ENCODE peak calls at places on chromosomes 12 and 14, in four cellular contexts. C, R, Y and U are unnamed samples.
A peak's percentile ranks its signal among the peaks of the same experiment; 100 is the strongest.

GRCh38 chr14:68297871-68298468 is 478.4 kb downstream of the RAD51B start:
- DNase-seq in R (peak; percentile 28), C (no peak), Y (no peak), U (peak; percentile 49)

GRCh38 chr12:46266869-46267617 is 1.8 kb downstream of the SLC38A1 start:
- DNase-seq in R (peak; percentile 63), C (peak; percentile 60), Y (no peak), U (peak; percentile 56)

GRCh38 chr12:26741828-26742227 is 91.2 kb downstream of the ITPR2 start:
- DNase-seq in C (no peak), Y (no peak), R (no peak), U (no peak)

GRCh38 chr14:96631030-96631429 is 128.8 kb downstream of the PAPOLA start:
- DNase-seq in R (no peak), C (no peak), Y (no peak), U (no peak)

GRCh38 chr12:95326855-95327254 is 109.2 kb downstream of the VEZT start:
- DNase-seq in C (no peak), R (no peak), Y (no peak), U (no peak)

GRCh38 chr12:96177013-96177412 is 17.2 kb upstream of the ELK3 start:
- DNase-seq in C (no peak), Y (no peak), R (no peak), U (no peak)

GRCh38 chr12:7498832-7499231 is 4.7 kb downstream of the CD163 start:
- DNase-seq in C (no peak), Y (no peak), R (no peak), U (no peak)

GRCh38 chr12:112130461-112130998 is 5.2 kb downstream of the TRAFD1 start:
- DNase-seq in C (no peak), Y (no peak), R (no peak), U (no peak)

GRCh38 chr12:96223411-96224218 is 29.4 kb downstream of the ELK3 start:
- DNase-seq in Y (no peak), C (no peak), R (no peak), U (no peak)

GRCh38 chr14:39469094-39469710 is 37.0 kb upstream of the FBXO33 start:
- DNase-seq in C (no peak), Y (no peak), R (peak; percentile 56), U (peak; percentile 74)

GRCh38 chr12:125330645-125331341 is 265.6 kb downstream of the AACS start:
- DNase-seq in Y (peak; percentile 86), C (peak; percentile 93), R (peak; percentile 94), U (peak; percentile 5)

GRCh38 chr12:103824290-103824689 is 16.7 kb downstream of the NT5DC3 start:
- DNase-seq in Y (no peak), C (no peak), R (no peak), U (no peak)

GRCh38 chr12:94491489-94491888 is 31.8 kb upstream of the CEP83 start:
- DNase-seq in Y (no peak), C (no peak), R (no peak), U (no peak)

GRCh38 chr12:127655691-127656090 is 611.3 kb upstream of the TMEM132C start:
- DNase-seq in R (no peak), Y (no peak), C (no peak), U (no peak)

GRCh38 chr14:23141706-23142467 is 22.8 kb upstream of the CEBPE start:
- DNase-seq in Y (no peak), R (no peak), C (peak; percentile 39), U (no peak)

GRCh38 chr14:45698462-45699134 is 445.6 kb upstream of the MIS18BP1 start:
- DNase-seq in R (no peak), Y (no peak), C (no peak), U (no peak)
- TF ChIP-seq FOXJ3 in R (no peak), Y (no peak), C (no peak), U (no peak)

GRCh38 chr12:130970165-130970907 is 16.6 kb downstream of the ADGRD1 start:
- DNase-seq in R (no peak), C (no peak), Y (no peak), U (no peak)
- TF ChIP-seq FOXJ3 in R (no peak), C (no peak), Y (no peak), U (no peak)

DNA sequence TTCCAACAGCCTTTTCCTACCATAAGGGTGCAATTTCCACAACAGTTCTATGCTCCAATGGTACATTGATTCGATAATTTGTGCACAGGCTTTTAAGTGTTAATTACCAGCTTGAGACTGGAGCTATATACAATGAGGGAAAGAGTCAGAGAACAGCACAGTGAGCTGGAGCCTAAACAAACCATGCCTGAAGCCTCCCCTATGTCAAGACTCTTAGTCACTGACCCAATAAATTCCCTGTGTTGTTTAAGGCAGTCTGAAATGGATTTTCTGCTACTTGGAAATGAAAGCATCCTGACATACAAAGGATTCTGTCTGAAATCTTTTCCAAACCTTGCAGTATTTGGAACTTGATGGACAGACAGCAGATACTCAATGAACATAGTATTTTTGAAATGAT is 149.0 kb downstream of the EFCAB11 start:
- DNase-seq in C (no peak), R (no peak), Y (no peak), U (no peak)
- TF ChIP-seq FOXJ3 in C (no peak), R (no peak), Y (no peak), U (no peak)

DNA sequence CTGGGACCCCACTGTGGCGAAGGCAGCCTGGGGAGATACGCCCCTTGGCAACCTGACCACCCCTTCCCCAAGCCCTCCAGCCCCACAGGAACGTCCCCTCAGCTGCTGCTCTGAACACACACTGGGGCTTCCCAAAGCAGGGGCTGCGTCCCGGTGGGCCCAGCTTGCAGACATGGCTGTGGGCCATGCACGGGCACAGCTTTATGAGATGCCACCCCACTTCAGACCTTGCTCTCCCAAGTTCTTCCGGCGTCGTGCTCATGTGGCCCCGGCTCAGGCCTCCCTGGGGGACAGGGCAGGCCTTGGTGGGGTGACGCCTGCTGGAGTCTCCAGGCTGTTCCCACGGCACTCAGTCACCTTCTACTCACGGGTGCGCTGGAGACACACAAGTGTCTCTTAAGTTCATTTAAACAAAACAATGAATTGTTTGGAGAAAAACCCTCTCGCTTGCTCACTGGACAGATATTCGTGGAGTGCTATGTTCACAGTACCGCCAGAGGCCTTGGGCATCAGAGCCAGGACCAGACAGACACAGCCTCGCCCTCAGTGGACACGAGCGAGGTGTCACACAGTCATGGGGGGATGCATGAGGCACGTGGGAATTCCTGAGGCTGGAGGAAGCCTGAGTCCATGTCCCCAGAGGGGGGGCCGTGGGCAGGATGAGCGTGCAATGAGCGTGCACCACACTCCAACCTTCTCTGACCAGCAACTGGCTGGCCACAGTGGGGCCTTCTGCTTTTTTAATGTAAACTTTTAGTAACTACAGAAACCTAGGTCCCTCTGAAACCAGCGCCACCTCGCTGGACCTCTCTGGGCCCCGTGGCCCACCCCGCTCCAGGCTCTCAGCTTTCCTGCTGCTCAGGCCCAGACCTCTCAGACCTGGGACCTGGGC is 4.3 kb downstream of the GALNT9 start:
- DNase-seq in C (no peak), Y (no peak), R (no peak), U (no peak)
- TF ChIP-seq FOXJ3 in C (no peak), Y (no peak), R (no peak), U (no peak)

GRCh38 chr12:75455839-75456238 is 24.7 kb upstream of the GLIPR1 start:
- DNase-seq in C (no peak), R (no peak), Y (no peak), U (no peak)
- TF ChIP-seq FOXJ3 in C (no peak), R (no peak), Y (no peak), U (no peak)